ENCODE peak calls at places on chromosomes 2 and 18, in ten cellular contexts. J is stimulated activated naive CD4-positive, alpha-beta T cell; Q is PC-3; C is NCI-H748 treated with DMSO at 0.1 percent for 48 hours; F is WTC11; S is GM19239; H is AG09319; P is D721Med; K is CD4-positive, alpha-beta memory T cell; W is amygdala. U is an unnamed sample.

GRCh38 chr18:3907955-3908354 is 458.0 kb downstream of the TGIF1 start:
- DNase-seq in W (no peak), P (no peak), S (no peak), J (no peak), Q (no peak), K (no peak), F (no peak), H (no peak), C (no peak), U (no peak)

GRCh38 chr18:8990276-8991031 is 112.0 kb upstream of the NDUFV2 start:
- DNase-seq in K (no peak), F (no peak), C (no peak), W (no peak), P (no peak), H (peak; percentile 8), J (no peak), S (no peak), Q (no peak), U (peak; percentile 15)

GRCh38 chr2:170819941-170820646 is 3.4 kb downstream of the GAD1 start:
- DNase-seq in W (no peak), F (peak; percentile 71), K (no peak), P (no peak), J (peak; percentile 34), S (no peak), C (no peak), H (no peak), Q (no peak), U (no peak)

GRCh38 chr2:126635281-126635680 is 20.7 kb upstream of the GYPC start:
- DNase-seq in H (peak; percentile 24), P (no peak), S (no peak), F (no peak), C (no peak), W (no peak), Q (no peak), K (no peak), J (no peak), U (no peak)

GRCh38 chr2:71602581-71602980 is 149.2 kb downstream of the DYSF start:
- DNase-seq in K (no peak), S (no peak), Q (no peak), H (no peak), F (peak; percentile 4), P (no peak), C (no peak), W (no peak), J (no peak), U (no peak)

GRCh38 chr2:132547089-132547687 is 122.8 kb downstream of the LYPD1 start:
- DNase-seq in P (peak; percentile 39), J (peak; percentile 3), Q (peak; percentile 82), H (peak; percentile 62), C (peak; percentile 28), K (peak; percentile 7), W (no peak), F (peak; percentile 69), S (peak; percentile 54), U (peak; percentile 69)

GRCh38 chr2:151916632-151917031 is 88.4 kb upstream of the ARL5A start:
- DNase-seq in Q (no peak), P (no peak), K (no peak), C (no peak), F (no peak), H (no peak), J (no peak), S (no peak), W (no peak), U (no peak)

GRCh38 chr18:48612511-48612910 is 73.7 kb downstream of the CTIF start:
- DNase-seq in H (no peak), K (no peak), Q (no peak), P (no peak), C (no peak), W (no peak), S (no peak), J (no peak), F (no peak), U (no peak)

GRCh38 chr18:34121157-34121807 is 103.4 kb downstream of the NOL4 start:
- DNase-seq in S (no peak), J (no peak), P (no peak), C (no peak), W (no peak), F (no peak), K (no peak), Q (peak; percentile 70), H (no peak), U (no peak)

GRCh38 chr2:71067567-71068217 is 756 bp upstream of the NAGK start:
- DNase-seq in H (no peak), W (no peak), J (peak; percentile 50), P (no peak), F (peak; percentile 22), K (no peak), Q (no peak), C (no peak), S (no peak), U (no peak)

GRCh38 chr2:152468832-152469692 is 134.1 kb downstream of the FMNL2 start:
- DNase-seq in H (no peak), J (no peak), Q (peak; percentile 35), P (no peak), C (peak; percentile 91), W (no peak), S (peak; percentile 7), F (no peak), K (no peak), U (no peak)